ENCODE peak calls at places on chromosomes 4 and X, in seven cellular contexts. U is PC-3; P is dorsolateral prefrontal cortex; E is IMR-90; X is right cardiac atrium; A is coronary artery; B is naive thymus-derived CD4-positive, alpha-beta T cell. R is an unnamed sample.

GRCh38 chrX:84153538-84153937 is 34.5 kb downstream of the RPS6KA6 start:
- DNase-seq in U (peak; percentile 54), X (no peak), P (no peak), E (peak; percentile 35), A (no peak), B (no peak), R (peak; percentile 0)

GRCh38 chr4:174702974-174703478 is 126.0 kb downstream of the GLRA3 start:
- DNase-seq in A (no peak), P (no peak), X (no peak), E (no peak), U (no peak), B (no peak), R (no peak)

GRCh38 chr4:1600211-1600780 is 83.8 kb downstream of the FAM53A start:
- DNase-seq in A (no peak), E (no peak), U (no peak), B (no peak), P (no peak), X (peak; percentile 44), R (no peak)

GRCh38 chr4:109301691-109302365 is 630 bp downstream of the COL25A1 start:
- DNase-seq in E (no peak), A (no peak), U (no peak), P (no peak), B (no peak), X (peak; percentile 41), R (no peak)

GRCh38 chrX:38214551-38214950 is 6.1 kb downstream of the SRPX start:
- DNase-seq in A (no peak), E (peak; percentile 42), X (no peak), U (peak; percentile 58), B (no peak), P (no peak), R (no peak)

GRCh38 chr4:54227261-54228063 is 1.6 kb upstream of the PDGFRA start:
- DNase-seq in A (no peak), B (no peak), E (peak; percentile 80), U (peak; percentile 48), P (no peak), X (peak; percentile 73), R (no peak)

GRCh38 chr4:98642991-98643426 is 15.4 kb downstream of the TSPAN5 start:
- DNase-seq in U (peak; percentile 94), A (no peak), E (peak; percentile 89), B (no peak), P (no peak), X (no peak), R (no peak)

GRCh38 chrX:16671005-16671404 is 21.0 kb downstream of the S100G start:
- DNase-seq in E (peak; percentile 72), B (peak; percentile 54), A (no peak), U (peak; percentile 59), P (no peak), X (no peak), R (no peak)

GRCh38 chr4:156838761-156839160 is 132.8 kb downstream of the PDGFC start:
- DNase-seq in A (no peak), P (no peak), E (peak; percentile 13), B (no peak), U (no peak), X (no peak), R (no peak)

GRCh38 chrX:74422576-74423288 is 1.4 kb downstream of the SLC16A2 start:
- DNase-seq in B (no peak), P (peak; percentile 68), X (peak; percentile 90), E (peak; percentile 66), U (no peak), A (peak; percentile 79), R (peak; percentile 42)

GRCh38 chr4:176470671-176471070 is 150.9 kb downstream of the SPCS3 start:
- DNase-seq in P (no peak), U (no peak), B (no peak), X (no peak), E (no peak), A (no peak), R (no peak)

GRCh38 chr4:184437988-184438774 is 36.2 kb downstream of the IRF2 start:
- DNase-seq in E (peak; percentile 17), X (no peak), P (no peak), U (no peak), B (no peak), A (no peak), R (no peak)

GRCh38 chrX:75327607-75328006 is 53.7 kb downstream of the UPRT start:
- DNase-seq in U (no peak), E (no peak), B (no peak), P (no peak), X (no peak), A (no peak), R (no peak)

GRCh38 chr4:12084690-12085089 is 656.0 kb upstream of the HS3ST1 start:
- DNase-seq in P (no peak), X (no peak), U (no peak), E (no peak), A (no peak), B (no peak), R (no peak)

GRCh38 chr4:38488891-38489861 is 174.8 kb upstream of the KLF3 start:
- DNase-seq in P (no peak), X (no peak), E (no peak), A (no peak), U (no peak), B (no peak), R (no peak)

GRCh38 chrX:20066968-20067708 is 49.6 kb downstream of the MAP7D2 start:
- DNase-seq in B (peak; percentile 37), E (peak; percentile 70), X (no peak), U (peak; percentile 73), A (no peak), P (no peak), R (no peak)

GRCh38 chr4:42310343-42310742 is 86.9 kb upstream of the SHISA3 start:
- DNase-seq in X (no peak), P (no peak), A (no peak), B (no peak), U (no peak), E (no peak), R (no peak)

GRCh38 chr4:4762909-4763814 is 96.3 kb upstream of the MSX1 start:
- DNase-seq in X (no peak), B (no peak), E (peak; percentile 59), P (no peak), U (peak; percentile 73), A (no peak), R (no peak)

GRCh38 chr4:154781126-154781982 is at the start of gene RBM46:
- DNase-seq in X (peak; percentile 39), U (no peak), P (no peak), A (no peak), E (no peak), B (no peak), R (no peak)

GRCh38 chr4:149923736-149924135 is 108.1 kb upstream of the IQCM start:
- DNase-seq in A (no peak), P (no peak), B (no peak), E (no peak), X (no peak), U (no peak), R (no peak)

DNA sequence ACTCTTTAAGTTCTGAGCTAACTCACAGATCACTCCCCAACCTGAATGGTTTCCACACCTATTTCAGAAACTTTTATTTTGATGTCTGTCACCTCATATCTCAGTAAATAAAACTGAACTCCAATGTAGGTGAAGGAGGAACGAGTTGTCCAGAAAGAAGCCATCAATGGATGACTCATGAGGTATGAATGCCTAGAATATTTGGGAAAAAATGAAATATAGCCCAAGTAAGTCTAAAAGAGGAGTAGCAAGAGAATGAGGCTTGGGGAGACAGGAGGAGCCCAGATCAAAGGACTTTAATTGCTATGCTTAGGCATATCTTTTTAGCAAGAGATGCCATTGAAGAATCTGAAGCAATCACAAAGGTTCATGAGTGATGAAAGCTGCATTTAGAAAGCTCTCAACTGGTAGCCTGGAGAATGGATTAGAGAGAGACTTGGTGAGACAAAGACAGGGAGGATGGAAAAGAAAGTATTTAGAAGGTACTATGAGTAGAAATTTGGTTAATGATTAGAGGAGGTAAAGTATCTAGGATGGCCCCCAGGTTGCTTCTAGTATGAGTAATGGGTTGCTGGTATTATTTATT is 39.3 kb downstream of the NOCT start:
- DNase-seq in P (no peak), B (no peak), E (peak; percentile 26), A (no peak), X (no peak), U (peak; percentile 59), R (no peak)
- H3K27ac ChIP-seq in P (no peak overlapping the region), B (no peak overlapping the region), E (no peak overlapping the region), A (no peak overlapping the region), X (no peak overlapping the region), U (no peak overlapping the region), R (no peak overlapping the region)

DNA sequence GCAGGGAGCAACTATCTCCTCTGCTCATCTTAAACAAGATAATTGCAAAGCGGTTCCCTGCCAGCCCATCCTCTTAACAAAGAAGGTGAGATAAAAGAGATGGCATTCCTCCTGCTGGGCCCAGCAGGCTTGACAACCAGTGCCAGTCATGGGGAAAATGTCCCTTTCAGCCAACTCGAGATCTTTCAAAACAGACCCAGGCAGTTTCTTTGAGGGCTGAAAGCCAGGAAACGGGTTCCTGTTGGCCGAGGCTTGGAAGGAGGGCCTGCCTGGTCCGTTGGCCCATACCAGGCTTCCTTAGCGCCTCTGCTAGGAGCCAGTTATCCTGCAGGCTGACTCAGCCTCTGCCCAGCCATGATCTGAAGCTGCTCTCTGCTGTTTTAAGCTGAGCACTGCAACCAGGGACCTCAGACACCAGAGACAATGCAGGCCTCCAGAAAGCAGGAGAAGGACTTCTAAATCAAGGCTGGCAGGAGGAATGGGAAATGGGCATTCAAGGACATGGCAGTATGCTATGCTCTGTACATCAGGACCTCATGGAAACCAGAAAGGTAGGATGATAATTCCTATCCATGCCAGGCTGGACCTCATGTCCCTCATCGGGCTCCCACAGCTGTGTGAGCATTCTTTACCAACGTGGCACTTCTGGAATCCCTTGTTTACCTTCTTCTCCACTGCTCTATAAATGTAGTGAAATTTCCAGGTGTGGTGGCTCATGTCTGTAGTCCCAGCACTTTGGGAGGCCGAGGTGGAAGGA is 42.4 kb upstream of the SLC2A9 start:
- DNase-seq in E (peak; percentile 70), U (peak; percentile 44), B (no peak), X (peak; percentile 86), A (peak; percentile 87), P (peak; percentile 80), R (peak; percentile 28)
- H3K27ac ChIP-seq in E (no peak overlapping the region), U (no peak overlapping the region), B (no peak overlapping the region), X (peak overlapping the region; percentile 11), A (peak overlapping the region; percentile 49), P (peak overlapping the region; percentile 64), R (peak overlapping the region; percentile 53)

GRCh38 chr4:165656399-165656798 is 216.6 kb upstream of the TLL1 start:
- DNase-seq in P (no peak), B (no peak), A (no peak), X (no peak), U (no peak), E (no peak), R (no peak)
- H3K27ac ChIP-seq in P (no peak overlapping the region), B (no peak overlapping the region), A (no peak overlapping the region), X (no peak overlapping the region), U (peak overlapping the region; percentile 78), E (no peak overlapping the region), R (no peak overlapping the region)

GRCh38 chr4:8547108-8547911 is 32.9 kb upstream of the GPR78 start:
- DNase-seq in A (no peak), P (no peak), E (peak; percentile 51), X (no peak), U (peak; percentile 85), B (no peak), R (no peak)

GRCh38 chr4:8547912-8548730 is 32.1 kb upstream of the GPR78 start:
- DNase-seq in P (no peak), E (no peak), U (peak; percentile 77), B (no peak), A (no peak), X (no peak), R (no peak)

GRCh38 chr4:8550691-8551090 is 29.5 kb upstream of the GPR78 start:
- DNase-seq in P (no peak), E (no peak), B (no peak), U (no peak), A (no peak), X (no peak), R (no peak)

GRCh38 chr4:8549352-8549931 is 30.8 kb upstream of the GPR78 start:
- DNase-seq in U (no peak), X (peak; percentile 45), P (no peak), B (no peak), E (no peak), A (no peak), R (no peak)

GRCh38 chr4:8548731-8549351 is 31.4 kb upstream of the GPR78 start:
- DNase-seq in U (peak; percentile 53), X (peak; percentile 55), P (no peak), B (no peak), E (no peak), A (no peak), R (no peak)
- H3K27ac ChIP-seq in U (peak overlapping the region; percentile 98), X (no peak overlapping the region), P (no peak overlapping the region), B (no peak overlapping the region), E (no peak overlapping the region), A (no peak overlapping the region), R (no peak overlapping the region)

R was measured in caudate nucleus.